ENCODE peak calls at places on chromosome 22, in seven cellular contexts. U, E, I, R, C, T and A are unnamed samples.

GRCh38 chr22:43471186-43471585 is 59.4 kb downstream of the MPPED1 start:
- DNase-seq in R (no peak), U (no peak), I (no peak), C (no peak), E (no peak), T (no peak), A (no peak)

GRCh38 chr22:17638182-17638431 is 450 bp upstream of the BCL2L13 start:
- DNase-seq in T (no peak), C (no peak), R (no peak), I (peak), U (no peak), E (no peak), A (no peak)

GRCh38 chr22:27632451-27633295 is 168.9 kb downstream of the MN1 start:
- DNase-seq in U (no peak), I (peak), T (no peak), R (no peak), C (no peak), E (no peak), A (no peak)

GRCh38 chr22:20552450-20552894 is 45.1 kb downstream of the MED15 start:
- DNase-seq in I (peak), U (no peak), C (no peak), T (no peak), E (no peak), R (no peak), A (peak)

GRCh38 chr22:47043835-47044721 is 281.6 kb downstream of the TBC1D22A start:
- DNase-seq in C (no peak), E (no peak), U (no peak), T (peak), R (peak), I (peak), A (peak)

GRCh38 chr22:27247691-27248434 is 553.7 kb downstream of the MN1 start:
- DNase-seq in U (no peak), C (no peak), E (no peak), R (no peak), T (no peak), I (no peak), A (no peak)

GRCh38 chr22:42763965-42764480 is 43.4 kb upstream of the A4GALT start:
- DNase-seq in R (no peak), E (no peak), T (no peak), I (no peak), U (no peak), C (no peak), A (no peak)

GRCh38 chr22:37258005-37258790 is 14.1 kb upstream of the RAC2 start:
- DNase-seq in T (no peak), C (no peak), I (no peak), E (no peak), R (peak), U (no peak), A (peak)

GRCh38 chr22:39543095-39543494 is 10.5 kb upstream of the RPS19BP1 start:
- DNase-seq in I (peak), C (no peak), T (no peak), R (peak), E (no peak), U (no peak), A (peak)

GRCh38 chr22:36612458-36612857 is 83.5 kb upstream of the EIF3D start:
- DNase-seq in C (no peak), U (no peak), I (no peak), E (no peak), R (no peak), T (no peak), A (peak)

GRCh38 chr22:40055143-40055926 is 60.6 kb downstream of the FAM83F start:
- DNase-seq in T (peak), E (peak), U (no peak), C (no peak), I (no peak), R (no peak), A (no peak)

GRCh38 chr22:25754527-25755202 is 12.7 kb downstream of the MYO18B start:
- DNase-seq in U (no peak), E (no peak), R (no peak), C (no peak), I (peak), T (no peak), A (peak)

GRCh38 chr22:44304906-44305305 is 7.8 kb downstream of the SHISAL1 start:
- DNase-seq in R (no peak), I (no peak), U (no peak), T (no peak), E (no peak), C (no peak), A (no peak)

GRCh38 chr22:20946080-20946986 is 20.7 kb upstream of the AIFM3 start:
- DNase-seq in R (no peak), E (no peak), T (no peak), I (peak), U (no peak), C (no peak), A (peak)

GRCh38 chr22:35150163-35151107 is 84.5 kb downstream of the ISX start:
- DNase-seq in T (peak), R (peak), C (peak), E (peak), U (peak), I (peak), A (peak)

GRCh38 chr22:39433476-39434242 is 23.2 kb upstream of the MGAT3 start:
- DNase-seq in C (no peak), I (no peak), T (no peak), U (no peak), E (no peak), R (no peak), A (no peak)

GRCh38 chr22:47102081-47102480 is 339.6 kb downstream of the TBC1D22A start:
- DNase-seq in E (no peak), R (no peak), C (no peak), I (no peak), T (peak), U (no peak), A (no peak)

GRCh38 chr22:38872831-38873248 is 824 bp upstream of the CBX6 start:
- DNase-seq in C (no peak), R (peak), I (peak), E (peak), U (no peak), T (peak), A (peak)

GRCh38 chr22:38481871-38482332 is 14.0 kb downstream of the KDELR3 start:
- DNase-seq in I (no peak), T (no peak), C (no peak), R (no peak), U (no peak), E (no peak), A (no peak)

GRCh38 chr22:19756288-19757128 is 4.1 kb upstream of the TBX1 start:
- DNase-seq in C (no peak), I (peak), T (peak), E (peak), U (no peak), R (peak), A (no peak)

GRCh38 chr22:33811686-33812085 is 108.6 kb downstream of the LARGE1 start:
- DNase-seq in C (no peak), U (no peak), E (peak), T (no peak), I (peak), R (no peak), A (peak)

GRCh38 chr22:49751318-49751967 is 76.2 kb downstream of the BRD1 start:
- DNase-seq in U (no peak), C (no peak), T (no peak), E (no peak), I (no peak), R (peak), A (no peak)
- H3K18ac ChIP-seq in U (no peak), C (peak), T (no peak), E (no peak), I (no peak), R (no peak), A (no peak)

GRCh38 chr22:23227380-23227779 is 47.1 kb downstream of the BCR start:
- DNase-seq in U (no peak), C (no peak), T (no peak), I (no peak), R (no peak), E (no peak), A (no peak)

GRCh38 chr22:23231471-23232093 is 51.3 kb downstream of the BCR start:
- DNase-seq in E (no peak), I (no peak), U (no peak), R (no peak), T (no peak), C (no peak), A (no peak)

GRCh38 chr22:23230348-23231068 is 50.2 kb downstream of the BCR start:
- DNase-seq in R (peak), T (no peak), E (peak), U (peak), C (no peak), I (no peak), A (no peak)

GRCh38 chr22:23228503-23228902 is 48.2 kb downstream of the BCR start:
- DNase-seq in T (no peak), I (no peak), U (no peak), R (no peak), E (no peak), C (no peak), A (no peak)

GRCh38 chr22:23229646-23230045 is 49.3 kb downstream of the BCR start:
- DNase-seq in I (no peak), R (no peak), T (no peak), E (no peak), C (no peak), U (no peak), A (no peak)
- H3K27ac ChIP-seq in I (no peak), R (peak), T (no peak), E (peak), C (no peak), U (no peak), A (no peak)

GRCh38 chr22:41140365-41140957 is 48.1 kb downstream of the EP300 start:
- DNase-seq in I (no peak), R (no peak), T (no peak), C (no peak), U (no peak), E (no peak), A (no peak)
- H3K18ac ChIP-seq in I (no peak), R (no peak), T (peak), C (no peak), U (no peak), E (no peak), A (no peak)

DNA sequence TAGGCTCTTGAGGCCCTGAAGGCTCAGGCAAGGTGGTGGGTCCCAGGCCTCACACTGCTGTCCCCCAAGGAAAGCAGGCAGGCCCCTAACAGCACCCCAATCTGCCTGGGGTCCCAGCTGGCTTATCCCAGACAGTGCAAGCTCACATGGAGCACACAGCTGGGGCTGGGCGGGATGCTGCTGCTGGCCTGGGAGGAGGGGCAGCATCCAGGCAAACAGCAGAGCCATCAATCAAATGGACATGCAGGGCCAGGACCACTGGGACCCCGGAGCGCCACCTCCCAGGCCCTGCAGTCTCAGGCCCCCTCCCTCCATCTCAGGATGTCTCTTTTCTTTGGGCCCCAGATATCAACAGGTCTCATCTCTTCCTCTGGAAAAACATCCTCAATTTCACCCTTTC is 140.3 kb downstream of the BRD1 start:
- DNase-seq in E (no peak), R (no peak), U (no peak), I (no peak), T (no peak), C (no peak), A (no peak)
- H3K27ac ChIP-seq in E (no peak), R (no peak), U (no peak), I (no peak), T (no peak), C (no peak), A (no peak)

GRCh38 chr22:46029036-46029435 is 52.1 kb upstream of the WNT7B start:
- DNase-seq in I (no peak), C (no peak), E (no peak), R (no peak), T (no peak), U (no peak), A (no peak)

GRCh38 chr22:46030241-46030880 is 53.4 kb upstream of the WNT7B start:
- DNase-seq in I (no peak), U (no peak), E (no peak), C (no peak), T (no peak), R (no peak), A (no peak)

GRCh38 chr22:46028069-46028991 is 51.4 kb upstream of the WNT7B start:
- DNase-seq in E (no peak), R (no peak), C (no peak), T (no peak), U (no peak), I (no peak), A (no peak)

GRCh38 chr22:46031066-46031465 is 54.1 kb upstream of the WNT7B start:
- DNase-seq in T (no peak), E (no peak), C (no peak), R (no peak), U (no peak), I (no peak), A (no peak)

GRCh38 chr22:46029574-46030200 is 52.7 kb upstream of the WNT7B start:
- DNase-seq in I (no peak), C (no peak), E (no peak), U (no peak), T (no peak), R (no peak), A (no peak)
- H3K18ac ChIP-seq in I (no peak), C (no peak), E (no peak), U (no peak), T (no peak), R (no peak), A (no peak)

GRCh38 chr22:31282748-31283468 is 9.4 kb downstream of the PIK3IP1 start:
- DNase-seq in R (no peak), U (no peak), E (no peak), T (peak), C (no peak), I (no peak), A (no peak)

GRCh38 chr22:31284756-31285155 is 7.5 kb downstream of the PIK3IP1 start:
- DNase-seq in C (no peak), E (no peak), R (no peak), T (no peak), U (no peak), I (no peak), A (no peak)

GRCh38 chr22:31281733-31282132 is 10.6 kb downstream of the PIK3IP1 start:
- DNase-seq in T (no peak), I (no peak), E (no peak), U (no peak), R (no peak), C (no peak), A (no peak)

GRCh38 chr22:31286360-31287255 is 5.7 kb downstream of the PIK3IP1 start:
- DNase-seq in R (no peak), T (no peak), I (peak), C (no peak), E (no peak), U (no peak), A (no peak)

GRCh38 chr22:31284241-31284745 is 8.0 kb downstream of the PIK3IP1 start:
- DNase-seq in U (no peak), R (no peak), I (no peak), C (no peak), T (no peak), E (no peak), A (no peak)
- H3K27ac ChIP-seq in U (no peak), R (no peak), I (no peak), C (no peak), T (no peak), E (no peak), A (no peak)

DNA sequence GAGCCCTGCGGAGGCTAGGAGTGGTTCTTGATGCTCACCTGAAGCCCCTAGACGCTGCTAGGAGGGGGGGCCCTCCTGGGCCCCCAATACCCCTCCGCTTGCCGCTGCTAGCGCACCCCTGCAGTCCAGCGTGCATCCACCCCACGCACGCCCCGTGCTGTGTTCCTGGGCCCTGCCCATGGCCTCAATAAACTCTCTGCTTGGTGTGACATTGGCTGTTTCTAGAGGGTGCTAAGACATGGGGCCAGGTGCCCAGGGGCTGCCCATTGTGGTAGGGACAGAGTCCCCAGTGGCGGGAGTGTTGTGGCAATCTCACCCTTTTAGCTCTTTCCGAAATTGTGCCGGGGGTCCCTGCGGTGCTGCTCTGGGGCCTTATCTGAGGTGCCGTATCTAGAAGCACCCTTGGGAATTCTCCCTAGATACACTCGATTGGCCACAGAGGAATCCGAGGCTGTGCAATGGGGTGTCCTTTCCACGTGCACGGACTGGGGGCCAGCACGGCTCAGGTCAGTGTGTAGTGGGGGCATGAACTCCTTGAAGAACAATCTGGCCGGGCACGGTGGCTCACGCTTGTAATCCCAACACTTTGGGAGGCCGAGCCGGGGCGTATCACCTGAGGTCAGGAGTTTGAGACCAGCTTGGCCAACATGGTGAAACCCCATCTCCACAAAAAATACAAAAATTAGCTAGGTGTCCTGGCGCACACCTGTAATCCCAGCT is 10.9 kb downstream of the MAPK8IP2 start:
- DNase-seq in C (no peak), T (no peak), U (no peak), I (no peak), E (no peak), R (no peak), A (no peak)
- H3K18ac ChIP-seq in C (no peak), T (no peak), U (no peak), I (no peak), E (no peak), R (no peak), A (no peak)

GRCh38 chr22:32080904-32081303 is 37.8 kb downstream of the SLC5A1 start:
- DNase-seq in R (peak), I (peak), T (peak), E (peak), C (peak), U (no peak), A (peak)

GRCh38 chr22:32075997-32076725 is 33.1 kb downstream of the SLC5A1 start:
- DNase-seq in R (no peak), T (no peak), E (no peak), I (no peak), U (no peak), C (no peak), A (no peak)

GRCh38 chr22:32073823-32074380 is 30.8 kb downstream of the SLC5A1 start:
- DNase-seq in E (no peak), C (no peak), R (no peak), T (no peak), U (no peak), I (no peak), A (no peak)

GRCh38 chr22:32079110-32080089 is 36.3 kb downstream of the SLC5A1 start:
- DNase-seq in C (no peak), E (peak), R (peak), I (peak), U (peak), T (peak), A (peak)

DNA sequence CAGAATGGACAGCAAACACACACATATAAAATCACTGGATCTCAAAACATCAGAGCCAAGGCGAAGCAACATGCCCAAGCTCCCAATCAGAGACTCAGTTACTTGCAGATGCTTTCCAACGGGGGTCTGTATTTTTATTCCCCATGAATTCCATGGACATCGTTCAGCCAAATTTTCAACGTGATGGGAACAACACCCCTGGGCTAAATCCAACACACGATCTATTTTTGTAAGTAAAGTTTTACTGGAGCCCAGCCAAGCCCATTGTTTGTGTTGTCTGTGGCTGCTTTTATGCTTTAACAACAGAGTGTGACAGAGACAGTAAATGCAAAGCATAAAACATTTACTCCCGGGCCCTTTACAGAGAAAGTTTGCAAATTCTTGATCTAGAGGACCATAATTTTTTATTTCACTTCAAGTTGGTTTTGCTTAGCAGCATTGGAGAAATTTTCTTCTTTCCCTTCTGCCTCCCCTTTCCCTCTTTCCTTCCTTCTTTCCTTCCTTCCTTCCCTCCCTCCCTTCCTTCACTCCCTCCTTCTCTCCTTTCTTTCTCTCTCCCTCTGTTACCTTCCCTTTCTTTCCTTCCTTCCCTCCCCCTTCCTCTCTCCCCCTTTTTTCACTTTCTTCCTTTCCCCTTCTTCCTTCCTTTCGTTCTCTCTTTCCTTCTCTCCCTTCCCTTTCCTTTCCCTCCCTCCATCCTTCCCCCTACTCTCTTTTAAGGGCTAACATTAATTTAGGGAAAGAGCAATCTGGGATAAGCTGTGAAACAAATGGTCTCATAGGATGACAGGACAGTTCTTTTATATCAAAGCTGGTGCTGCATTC is 33.9 kb downstream of the SLC5A1 start:
- DNase-seq in E (no peak), I (no peak), R (no peak), U (no peak), C (no peak), T (no peak), A (no peak)
- H3K27ac ChIP-seq in E (no peak), I (no peak), R (no peak), U (no peak), C (no peak), T (no peak), A (no peak)

GRCh38 chr22:45455212-45455611 is 41.7 kb downstream of the RIBC2 start:
- DNase-seq in I (no peak), U (no peak), E (no peak), T (peak), R (no peak), C (no peak), A (no peak)

GRCh38 chr22:45453764-45454163 is 40.3 kb downstream of the RIBC2 start:
- DNase-seq in I (no peak), C (no peak), R (no peak), U (no peak), E (no peak), T (no peak), A (no peak)

GRCh38 chr22:45454260-45454659 is 40.8 kb downstream of the RIBC2 start:
- DNase-seq in R (no peak), C (no peak), T (no peak), U (no peak), I (no peak), E (no peak), A (peak)

GRCh38 chr22:45456811-45457210 is 43.3 kb downstream of the RIBC2 start:
- DNase-seq in E (no peak), U (no peak), C (no peak), R (no peak), T (no peak), I (no peak), A (no peak)

GRCh38 chr22:45455621-45456020 is 42.1 kb downstream of the RIBC2 start:
- DNase-seq in T (peak), C (no peak), R (no peak), U (no peak), I (no peak), E (no peak), A (no peak)
- H3K18ac ChIP-seq in T (peak), C (no peak), R (no peak), U (no peak), I (no peak), E (no peak), A (no peak)